ENCODE peak calls at places on chromosomes 2 and 18, in five cellular contexts. One of them, this sample, is unnamed. For H3K4me1, the result is how much of the 10 kb centered on the place peaks cover.

GRCh38 chr2:112481050-112481527 is 867 bp upstream of the TTL start:
- DNase-seq in adipocyte: peak
- DNase-seq in IMR-90: peak
- DNase-seq in breast epithelium: peak
- DNase-seq in GM12878: peak
- DNase-seq in this sample: peak

GRCh38 chr2:101921319-101921960 is 70.3 kb upstream of the IL1R2 start:
- DNase-seq in adipocyte: no peak
- DNase-seq in IMR-90: no peak
- DNase-seq in breast epithelium: no peak
- DNase-seq in GM12878: no peak
- DNase-seq in this sample: no peak

GRCh38 chr2:23414876-23415275 is 29.9 kb downstream of the KLHL29 start:
- DNase-seq in adipocyte: no peak
- DNase-seq in IMR-90: peak
- DNase-seq in breast epithelium: no peak
- DNase-seq in GM12878: no peak
- DNase-seq in this sample: peak

GRCh38 chr2:201150454-201151020 is 32.4 kb upstream of the CASP10 start:
- DNase-seq in adipocyte: no peak
- DNase-seq in IMR-90: no peak
- DNase-seq in breast epithelium: no peak
- DNase-seq in GM12878: no peak
- DNase-seq in this sample: no peak

GRCh38 chr2:239252433-239253200 is 148.2 kb downstream of the HDAC4 start:
- DNase-seq in adipocyte: no peak
- DNase-seq in IMR-90: peak
- DNase-seq in breast epithelium: no peak
- DNase-seq in GM12878: no peak
- DNase-seq in this sample: no peak

GRCh38 chr2:46456789-46457188 is 22.6 kb upstream of the TMEM247 start:
- DNase-seq in adipocyte: no peak
- DNase-seq in IMR-90: no peak
- DNase-seq in breast epithelium: no peak
- DNase-seq in GM12878: no peak
- DNase-seq in this sample: no peak

GRCh38 chr2:28401-28975 is 17.8 kb downstream of the FAM110C start:
- DNase-seq in adipocyte: no peak
- DNase-seq in IMR-90: no peak
- DNase-seq in breast epithelium: no peak
- DNase-seq in GM12878: no peak
- DNase-seq in this sample: no peak

GRCh38 chr2:58620127-58620526 is 379.0 kb upstream of the FANCL start:
- DNase-seq in adipocyte: peak
- DNase-seq in IMR-90: peak
- DNase-seq in breast epithelium: no peak
- DNase-seq in GM12878: no peak
- DNase-seq in this sample: no peak

GRCh38 chr18:13401404-13401803 is 182.8 kb downstream of the LDLRAD4 start:
- DNase-seq in adipocyte: no peak
- DNase-seq in IMR-90: no peak
- DNase-seq in breast epithelium: no peak
- DNase-seq in GM12878: no peak
- DNase-seq in this sample: no peak

GRCh38 chr18:23730850-23731249 is 41.6 kb downstream of the LAMA3 start:
- DNase-seq in adipocyte: no peak
- DNase-seq in IMR-90: no peak
- DNase-seq in breast epithelium: no peak
- DNase-seq in GM12878: no peak
- DNase-seq in this sample: no peak

GRCh38 chr2:101930019-101930418 is 61.7 kb upstream of the IL1R2 start:
- DNase-seq in adipocyte: no peak
- DNase-seq in IMR-90: no peak
- DNase-seq in breast epithelium: no peak
- DNase-seq in GM12878: no peak
- DNase-seq in this sample: no peak

GRCh38 chr2:112311932-112312331 is 36.5 kb downstream of the ZC3H6 start:
- DNase-seq in adipocyte: no peak
- DNase-seq in IMR-90: no peak
- DNase-seq in breast epithelium: no peak
- DNase-seq in GM12878: no peak
- DNase-seq in this sample: no peak

GRCh38 chr2:206989306-206989705 is 50.0 kb downstream of the CPO start:
- DNase-seq in adipocyte: peak
- DNase-seq in IMR-90: no peak
- DNase-seq in breast epithelium: no peak
- DNase-seq in GM12878: no peak
- DNase-seq in this sample: peak

GRCh38 chr2:9318461-9319337 is 104.6 kb downstream of the ITGB1BP1 start:
- DNase-seq in adipocyte: no peak
- DNase-seq in IMR-90: no peak
- DNase-seq in breast epithelium: no peak
- DNase-seq in GM12878: no peak
- DNase-seq in this sample: no peak

GRCh38 chr18:8052237-8052701 is 485.2 kb downstream of the PTPRM start:
- DNase-seq in adipocyte: peak
- DNase-seq in IMR-90: peak
- DNase-seq in breast epithelium: no peak
- DNase-seq in GM12878: no peak
- DNase-seq in this sample: peak

GRCh38 chr2:73979686-73980085 is 5.0 kb upstream of the TET3 start:
- DNase-seq in adipocyte: peak
- DNase-seq in IMR-90: peak
- DNase-seq in breast epithelium: no peak
- DNase-seq in GM12878: no peak
- DNase-seq in this sample: no peak

GRCh38 chr2:120702751-120703150 is 32.9 kb upstream of the GLI2 start:
- DNase-seq in adipocyte: no peak
- DNase-seq in IMR-90: no peak
- DNase-seq in breast epithelium: no peak
- DNase-seq in GM12878: no peak
- DNase-seq in this sample: no peak

GRCh38 chr2:42421601-42422252 is 60.7 kb upstream of the COX7A2L start:
- DNase-seq in adipocyte: peak
- DNase-seq in IMR-90: peak
- DNase-seq in breast epithelium: no peak
- DNase-seq in GM12878: no peak
- DNase-seq in this sample: no peak

GRCh38 chr2:36497570-36498163 is 100.3 kb downstream of the FEZ2 start:
- DNase-seq in adipocyte: no peak
- DNase-seq in IMR-90: peak
- DNase-seq in breast epithelium: no peak
- DNase-seq in GM12878: no peak
- DNase-seq in this sample: no peak

GRCh38 chr2:238097988-238098853 is 1.9 kb upstream of the ESPNL start:
- DNase-seq in adipocyte: peak
- DNase-seq in IMR-90: no peak
- DNase-seq in breast epithelium: no peak
- DNase-seq in GM12878: no peak
- DNase-seq in this sample: peak

GRCh38 chr2:111225871-111226270 is 105.2 kb downstream of the BCL2L11 start:
- DNase-seq in adipocyte: no peak
- DNase-seq in IMR-90: no peak
- DNase-seq in breast epithelium: no peak
- DNase-seq in GM12878: no peak
- DNase-seq in this sample: no peak

GRCh38 chr2:127422631-127423475 is 4.6 kb downstream of the PROC start:
- DNase-seq in adipocyte: peak
- DNase-seq in IMR-90: no peak
- DNase-seq in breast epithelium: no peak
- DNase-seq in GM12878: no peak
- DNase-seq in this sample: peak

GRCh38 chr18:27921904-27922541 is 254.9 kb downstream of the CDH2 start:
- DNase-seq in adipocyte: peak
- DNase-seq in IMR-90: peak
- DNase-seq in breast epithelium: no peak
- DNase-seq in GM12878: no peak
- DNase-seq in this sample: peak

GRCh38 chr2:70078384-70078783 is 8.9 kb upstream of the PCBP1 start:
- DNase-seq in adipocyte: no peak
- DNase-seq in IMR-90: no peak
- DNase-seq in breast epithelium: no peak
- DNase-seq in GM12878: no peak
- DNase-seq in this sample: no peak

GRCh38 chr2:49770919-49771318 is 616.6 kb upstream of the FSHR start:
- DNase-seq in adipocyte: peak
- DNase-seq in IMR-90: no peak
- DNase-seq in breast epithelium: no peak
- DNase-seq in GM12878: no peak
- DNase-seq in this sample: peak

GRCh38 chr2:129504646-129505045 is 474.8 kb upstream of the RAB6C start:
- DNase-seq in adipocyte: no peak
- DNase-seq in IMR-90: no peak
- DNase-seq in breast epithelium: no peak
- DNase-seq in GM12878: no peak
- DNase-seq in this sample: no peak

GRCh38 chr2:3648652-3649177 is 9.3 kb upstream of the ALLC start:
- DNase-seq in adipocyte: no peak
- DNase-seq in IMR-90: no peak
- DNase-seq in breast epithelium: no peak
- DNase-seq in GM12878: no peak
- DNase-seq in this sample: no peak

GRCh38 chr2:61220768-61221167 is 58.8 kb downstream of the C2orf74 start:
- DNase-seq in adipocyte: peak
- DNase-seq in IMR-90: peak
- DNase-seq in breast epithelium: no peak
- DNase-seq in GM12878: no peak
- DNase-seq in this sample: peak

GRCh38 chr2:86695053-86695691 is 24.9 kb upstream of the RMND5A start:
- DNase-seq in adipocyte: no peak
- DNase-seq in IMR-90: peak
- DNase-seq in breast epithelium: no peak
- DNase-seq in GM12878: no peak
- DNase-seq in this sample: no peak

DNA sequence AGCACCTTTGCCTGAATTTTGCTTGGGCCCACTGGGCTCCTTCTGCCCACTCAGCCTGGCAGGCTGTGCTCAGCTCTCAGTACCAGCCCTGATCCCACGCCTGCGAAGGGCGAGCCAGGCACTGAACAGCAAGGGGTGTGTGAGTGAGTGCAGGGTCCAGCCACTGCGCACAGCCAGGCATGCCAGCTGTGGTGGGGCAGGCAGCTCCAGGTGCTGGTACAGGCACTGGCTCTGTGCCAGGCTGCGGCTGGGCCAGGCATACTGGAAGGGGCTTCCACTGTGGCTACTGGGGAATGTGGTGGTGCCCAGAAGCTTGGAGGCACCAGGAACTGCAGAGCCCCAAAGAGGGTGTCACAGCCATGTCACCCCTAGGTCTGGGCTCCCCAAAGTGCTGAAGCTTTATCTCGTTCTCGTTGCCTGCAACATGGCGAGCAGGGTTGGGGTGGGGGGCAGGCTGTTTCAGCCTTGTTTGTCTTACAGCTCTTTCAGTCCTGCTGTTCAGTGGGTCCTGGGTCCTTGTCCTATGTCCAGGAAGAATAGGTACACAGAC is 8.8 kb downstream of the DYSF start:
- DNase-seq in adipocyte: no peak
- DNase-seq in IMR-90: no peak
- DNase-seq in breast epithelium: no peak
- DNase-seq in GM12878: no peak
- DNase-seq in this sample: no peak
- H3K4me1 ChIP-seq in adipocyte: under half
- H3K4me1 ChIP-seq in IMR-90: under half
- H3K4me1 ChIP-seq in breast epithelium: under half
- H3K4me1 ChIP-seq in GM12878: under half
- H3K4me1 ChIP-seq in this sample: under half

GRCh38 chr2:181311841-181312240 is 145.3 kb upstream of the ITGA4 start:
- DNase-seq in adipocyte: no peak
- DNase-seq in IMR-90: no peak
- DNase-seq in breast epithelium: no peak
- DNase-seq in GM12878: no peak
- DNase-seq in this sample: no peak

GRCh38 chr2:181309161-181309560 is 148.0 kb upstream of the ITGA4 start:
- DNase-seq in adipocyte: no peak
- DNase-seq in IMR-90: no peak
- DNase-seq in breast epithelium: no peak
- DNase-seq in GM12878: no peak
- DNase-seq in this sample: no peak

GRCh38 chr2:181312515-181312927 is 144.7 kb upstream of the ITGA4 start:
- DNase-seq in adipocyte: no peak
- DNase-seq in IMR-90: no peak
- DNase-seq in breast epithelium: no peak
- DNase-seq in GM12878: peak
- DNase-seq in this sample: no peak

GRCh38 chr2:181309576-181309975 is 147.6 kb upstream of the ITGA4 start:
- DNase-seq in adipocyte: no peak
- DNase-seq in IMR-90: no peak
- DNase-seq in breast epithelium: no peak
- DNase-seq in GM12878: no peak
- DNase-seq in this sample: no peak

GRCh38 chr2:181310967-181311366 is 146.2 kb upstream of the ITGA4 start:
- DNase-seq in adipocyte: no peak
- DNase-seq in IMR-90: no peak
- DNase-seq in breast epithelium: no peak
- DNase-seq in GM12878: no peak
- DNase-seq in this sample: no peak
- H3K4me1 ChIP-seq in adipocyte: under half
- H3K4me1 ChIP-seq in IMR-90: under half
- H3K4me1 ChIP-seq in breast epithelium: under half
- H3K4me1 ChIP-seq in GM12878: half or more
- H3K4me1 ChIP-seq in this sample: under half

DNA sequence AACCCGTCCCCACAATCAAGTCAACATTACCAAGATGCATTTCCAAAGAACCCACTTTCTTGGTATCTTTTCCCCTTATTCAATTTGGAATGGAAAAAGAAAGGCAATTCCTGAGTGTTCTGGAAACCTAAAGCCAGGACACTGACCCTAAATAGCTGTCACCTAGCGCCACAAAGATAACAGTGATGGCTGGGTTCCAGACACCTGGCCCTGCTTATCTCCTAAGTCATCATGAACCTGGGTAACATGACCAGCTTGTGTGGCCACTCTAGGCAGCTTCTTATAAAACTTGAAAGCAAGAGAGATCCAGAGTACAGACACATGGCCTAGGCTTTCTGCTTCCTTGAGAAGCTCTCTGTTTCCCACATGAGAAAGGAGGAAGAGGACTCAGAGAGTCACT is 95.4 kb downstream of the BOD1L2 start:
- DNase-seq in adipocyte: no peak
- DNase-seq in IMR-90: no peak
- DNase-seq in breast epithelium: no peak
- DNase-seq in GM12878: no peak
- DNase-seq in this sample: no peak
- H3K4me1 ChIP-seq in adipocyte: under half
- H3K4me1 ChIP-seq in IMR-90: under half
- H3K4me1 ChIP-seq in breast epithelium: under half
- H3K4me1 ChIP-seq in GM12878: under half
- H3K4me1 ChIP-seq in this sample: under half

DNA sequence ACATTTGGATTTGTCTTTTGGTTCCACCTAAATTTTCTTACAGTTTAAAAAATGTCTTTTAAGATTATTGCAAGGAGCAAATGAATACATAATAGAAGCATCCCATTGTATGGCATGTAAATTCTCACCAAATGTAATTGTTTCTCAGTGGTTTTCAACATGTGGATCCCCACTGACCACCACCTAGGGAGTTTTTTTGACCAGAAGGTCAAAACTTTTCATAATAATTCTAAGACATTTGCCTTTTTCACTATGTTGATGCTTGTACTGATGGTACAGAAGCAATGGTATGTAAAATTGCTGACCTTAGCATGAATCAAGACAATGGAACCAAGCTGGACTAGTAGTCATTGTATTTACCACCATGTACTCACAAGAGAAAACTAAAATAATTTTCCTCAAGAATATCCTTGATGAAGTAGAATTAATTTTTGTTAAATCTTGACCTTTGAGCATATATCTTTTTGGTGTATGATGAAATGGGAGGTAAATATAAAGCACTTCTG is 36.9 kb downstream of the RAB10 start:
- DNase-seq in adipocyte: no peak
- DNase-seq in IMR-90: no peak
- DNase-seq in breast epithelium: no peak
- DNase-seq in GM12878: no peak
- DNase-seq in this sample: no peak
- H3K4me1 ChIP-seq in adipocyte: under half
- H3K4me1 ChIP-seq in IMR-90: under half
- H3K4me1 ChIP-seq in breast epithelium: under half
- H3K4me1 ChIP-seq in GM12878: under half
- H3K4me1 ChIP-seq in this sample: under half